ENCODE peak calls at places on chromosome 18, in four cellular contexts. One of them, this sample, is unnamed. For H3K9me3, the result is how much of the 10 kb centered on the place peaks cover.

GRCh38 chr18:77993188-77993981 is 743.7 kb downstream of the GALR1 start:
- DNase-seq in gastrocnemius medialis: no peak
- DNase-seq in ovary: no peak
- DNase-seq in endothelial cell of umbilical vein: no peak
- DNase-seq in this sample: no peak

GRCh38 chr18:8121091-8121490 is 488.1 kb upstream of the RAB12 start:
- DNase-seq in gastrocnemius medialis: no peak
- DNase-seq in endothelial cell of umbilical vein: no peak
- DNase-seq in ovary: no peak
- DNase-seq in this sample: no peak

GRCh38 chr18:69715322-69715721 is 232.4 kb downstream of the CD226 start:
- DNase-seq in gastrocnemius medialis: no peak
- DNase-seq in ovary: no peak
- DNase-seq in endothelial cell of umbilical vein: no peak
- DNase-seq in this sample: no peak

GRCh38 chr18:13471971-13472628 is 253.5 kb downstream of the LDLRAD4 start:
- DNase-seq in gastrocnemius medialis: no peak
- DNase-seq in endothelial cell of umbilical vein: no peak
- DNase-seq in ovary: no peak
- DNase-seq in this sample: no peak

GRCh38 chr18:25592804-25593360 is 240.9 kb upstream of the ZNF521 start:
- DNase-seq in ovary: no peak
- DNase-seq in endothelial cell of umbilical vein: peak
- DNase-seq in gastrocnemius medialis: no peak
- DNase-seq in this sample: no peak

GRCh38 chr18:304887-305529 is 37.2 kb upstream of the THOC1 start:
- DNase-seq in gastrocnemius medialis: no peak
- DNase-seq in ovary: no peak
- DNase-seq in endothelial cell of umbilical vein: no peak
- DNase-seq in this sample: peak

GRCh38 chr18:54004828-54005227 is 219.6 kb downstream of the MBD2 start:
- DNase-seq in endothelial cell of umbilical vein: no peak
- DNase-seq in ovary: no peak
- DNase-seq in gastrocnemius medialis: no peak
- DNase-seq in this sample: peak

GRCh38 chr18:41058351-41059125 is 896.5 kb upstream of the PIK3C3 start:
- DNase-seq in endothelial cell of umbilical vein: no peak
- DNase-seq in ovary: no peak
- DNase-seq in gastrocnemius medialis: no peak
- DNase-seq in this sample: no peak

GRCh38 chr18:80147418-80148315 is 38.6 kb downstream of the ADNP2 start:
- DNase-seq in endothelial cell of umbilical vein: peak
- DNase-seq in gastrocnemius medialis: peak
- DNase-seq in ovary: peak
- DNase-seq in this sample: peak

GRCh38 chr18:7177131-7177744 is 53.7 kb upstream of the LRRC30 start:
- DNase-seq in endothelial cell of umbilical vein: peak
- DNase-seq in ovary: peak
- DNase-seq in gastrocnemius medialis: no peak
- DNase-seq in this sample: peak

GRCh38 chr18:26745288-26745975 is 120.1 kb downstream of the AQP4 start:
- DNase-seq in ovary: no peak
- DNase-seq in endothelial cell of umbilical vein: no peak
- DNase-seq in gastrocnemius medialis: no peak
- DNase-seq in this sample: no peak

GRCh38 chr18:47990981-47991380 is 60.5 kb upstream of the SMAD2 start:
- DNase-seq in ovary: no peak
- DNase-seq in endothelial cell of umbilical vein: no peak
- DNase-seq in gastrocnemius medialis: no peak
- DNase-seq in this sample: no peak

GRCh38 chr18:48036191-48036590 is 105.7 kb upstream of the SMAD2 start:
- DNase-seq in gastrocnemius medialis: no peak
- DNase-seq in ovary: no peak
- DNase-seq in endothelial cell of umbilical vein: no peak
- DNase-seq in this sample: peak

GRCh38 chr18:32893915-32894314 is 121.1 kb upstream of the KLHL14 start:
- DNase-seq in endothelial cell of umbilical vein: no peak
- DNase-seq in gastrocnemius medialis: no peak
- DNase-seq in ovary: no peak
- DNase-seq in this sample: no peak

GRCh38 chr18:79507546-79508480 is 112.1 kb downstream of the NFATC1 start:
- DNase-seq in endothelial cell of umbilical vein: peak
- DNase-seq in ovary: peak
- DNase-seq in gastrocnemius medialis: peak
- DNase-seq in this sample: peak

GRCh38 chr18:55322176-55322735 is 265.7 kb downstream of the TCF4 start:
- DNase-seq in gastrocnemius medialis: peak
- DNase-seq in ovary: peak
- DNase-seq in endothelial cell of umbilical vein: peak
- DNase-seq in this sample: peak

GRCh38 chr18:56983275-56983992 is 163.5 kb upstream of the BOD1L2 start:
- DNase-seq in gastrocnemius medialis: no peak
- DNase-seq in ovary: no peak
- DNase-seq in endothelial cell of umbilical vein: no peak
- DNase-seq in this sample: no peak

GRCh38 chr18:27656167-27656778 is 471.2 kb upstream of the CHST9 start:
- DNase-seq in gastrocnemius medialis: no peak
- DNase-seq in endothelial cell of umbilical vein: no peak
- DNase-seq in ovary: no peak
- DNase-seq in this sample: peak

GRCh38 chr18:62556397-62556796 is 33.6 kb downstream of the ZCCHC2 start:
- DNase-seq in gastrocnemius medialis: peak
- DNase-seq in endothelial cell of umbilical vein: no peak
- DNase-seq in ovary: no peak
- DNase-seq in this sample: no peak

GRCh38 chr18:77101410-77102245 is 31.0 kb downstream of the MBP start:
- DNase-seq in gastrocnemius medialis: peak
- DNase-seq in endothelial cell of umbilical vein: peak
- DNase-seq in ovary: peak
- DNase-seq in this sample: peak

GRCh38 chr18:24050916-24051255 is 36.3 kb downstream of the TTC39C start:
- DNase-seq in ovary: no peak
- DNase-seq in gastrocnemius medialis: no peak
- DNase-seq in endothelial cell of umbilical vein: no peak
- DNase-seq in this sample: no peak

GRCh38 chr18:21496277-21496835 is 104.1 kb downstream of the ESCO1 start:
- DNase-seq in ovary: no peak
- DNase-seq in gastrocnemius medialis: no peak
- DNase-seq in endothelial cell of umbilical vein: no peak
- DNase-seq in this sample: no peak

GRCh38 chr18:27967938-27968803 is 208.8 kb downstream of the CDH2 start:
- DNase-seq in endothelial cell of umbilical vein: no peak
- DNase-seq in ovary: no peak
- DNase-seq in gastrocnemius medialis: no peak
- DNase-seq in this sample: peak

GRCh38 chr18:49127606-49128190 is 176.9 kb upstream of the SMAD7 start:
- DNase-seq in endothelial cell of umbilical vein: no peak
- DNase-seq in gastrocnemius medialis: no peak
- DNase-seq in ovary: no peak
- DNase-seq in this sample: no peak

GRCh38 chr18:3458378-3458777 is 8.4 kb downstream of the TGIF1 start:
- DNase-seq in ovary: no peak
- DNase-seq in endothelial cell of umbilical vein: no peak
- DNase-seq in gastrocnemius medialis: no peak
- DNase-seq in this sample: no peak

GRCh38 chr18:3457261-3457724 is 7.3 kb downstream of the TGIF1 start:
- DNase-seq in gastrocnemius medialis: no peak
- DNase-seq in endothelial cell of umbilical vein: no peak
- DNase-seq in ovary: no peak
- DNase-seq in this sample: no peak

GRCh38 chr18:3460823-3461398 is 10.9 kb downstream of the TGIF1 start:
- DNase-seq in ovary: no peak
- DNase-seq in gastrocnemius medialis: no peak
- DNase-seq in endothelial cell of umbilical vein: no peak
- DNase-seq in this sample: no peak

GRCh38 chr18:3461704-3462103 is 11.7 kb downstream of the TGIF1 start:
- DNase-seq in ovary: no peak
- DNase-seq in gastrocnemius medialis: no peak
- DNase-seq in endothelial cell of umbilical vein: no peak
- DNase-seq in this sample: no peak

GRCh38 chr18:3458952-3459853 is 9.2 kb downstream of the TGIF1 start:
- DNase-seq in ovary: no peak
- DNase-seq in endothelial cell of umbilical vein: peak
- DNase-seq in gastrocnemius medialis: no peak
- DNase-seq in this sample: no peak
- H3K4me3 ChIP-seq in ovary: no peak
- H3K4me3 ChIP-seq in endothelial cell of umbilical vein: no peak
- H3K4me3 ChIP-seq in gastrocnemius medialis: no peak
- H3K4me3 ChIP-seq in this sample: no peak

GRCh38 chr18:66792466-66792865 is 188.6 kb upstream of the CDH19 start:
- DNase-seq in endothelial cell of umbilical vein: peak
- DNase-seq in gastrocnemius medialis: no peak
- DNase-seq in ovary: no peak
- DNase-seq in this sample: no peak
- H3K9me3 ChIP-seq in endothelial cell of umbilical vein: under half
- H3K9me3 ChIP-seq in gastrocnemius medialis: under half
- H3K9me3 ChIP-seq in ovary: under half
- H3K9me3 ChIP-seq in this sample: under half

DNA sequence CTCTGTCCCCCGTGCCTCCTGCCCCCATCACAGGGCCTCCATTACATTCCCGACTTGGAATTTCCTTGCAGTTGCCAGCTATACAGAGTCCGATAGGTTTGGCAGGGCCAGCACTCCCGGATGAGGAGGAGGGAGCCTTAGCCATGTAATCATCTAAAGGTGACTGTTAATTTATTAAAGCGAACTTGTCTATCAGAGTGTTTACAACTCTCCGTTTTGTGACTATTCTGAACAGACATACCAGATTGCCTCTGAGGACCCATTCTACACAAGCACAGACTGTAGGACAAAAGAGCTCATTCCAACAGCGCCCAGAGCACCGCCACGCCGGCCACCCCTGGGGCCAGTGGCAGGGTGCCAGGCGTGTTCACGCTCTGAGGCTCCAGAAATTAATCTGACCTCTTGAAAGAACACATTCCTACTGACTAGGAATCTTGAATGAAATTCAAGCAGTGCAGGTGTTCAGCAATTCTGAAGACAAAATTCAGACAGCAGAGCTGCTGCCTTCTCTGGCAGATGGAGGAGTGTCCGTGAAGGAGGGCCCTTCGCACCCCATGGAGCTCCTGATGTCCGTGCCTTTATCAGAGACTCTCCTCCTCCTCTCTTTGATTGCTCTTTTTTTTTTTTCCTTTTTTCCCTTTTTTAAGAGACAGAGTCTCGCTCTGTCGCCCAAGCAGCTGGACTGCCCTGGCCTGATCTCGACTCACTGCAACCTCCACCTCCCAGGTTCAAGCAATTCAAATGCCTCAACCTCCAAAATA is 58.1 kb upstream of the RALBP1 start:
- DNase-seq in ovary: no peak
- DNase-seq in gastrocnemius medialis: no peak
- DNase-seq in endothelial cell of umbilical vein: peak
- DNase-seq in this sample: peak
- H3K4me3 ChIP-seq in ovary: no peak
- H3K4me3 ChIP-seq in gastrocnemius medialis: no peak
- H3K4me3 ChIP-seq in endothelial cell of umbilical vein: no peak
- H3K4me3 ChIP-seq in this sample: no peak

GRCh38 chr18:44409524-44409923 is 271.2 kb upstream of the SETBP1 start:
- DNase-seq in endothelial cell of umbilical vein: no peak
- DNase-seq in ovary: no peak
- DNase-seq in gastrocnemius medialis: no peak
- DNase-seq in this sample: no peak
- H3K9me3 ChIP-seq in endothelial cell of umbilical vein: under half
- H3K9me3 ChIP-seq in ovary: under half
- H3K9me3 ChIP-seq in gastrocnemius medialis: under half
- H3K9me3 ChIP-seq in this sample: under half

GRCh38 chr18:36341944-36342343 is 44.4 kb downstream of the FHOD3 start:
- DNase-seq in endothelial cell of umbilical vein: no peak
- DNase-seq in ovary: no peak
- DNase-seq in gastrocnemius medialis: no peak
- DNase-seq in this sample: no peak
- H3K4me3 ChIP-seq in endothelial cell of umbilical vein: no peak
- H3K4me3 ChIP-seq in ovary: no peak
- H3K4me3 ChIP-seq in gastrocnemius medialis: no peak
- H3K4me3 ChIP-seq in this sample: no peak

GRCh38 chr18:22658318-22658717 is 240.6 kb upstream of the CTAGE1 start:
- DNase-seq in gastrocnemius medialis: no peak
- DNase-seq in endothelial cell of umbilical vein: no peak
- DNase-seq in ovary: no peak
- DNase-seq in this sample: no peak
- H3K9me3 ChIP-seq in gastrocnemius medialis: under half
- H3K9me3 ChIP-seq in endothelial cell of umbilical vein: under half
- H3K9me3 ChIP-seq in ovary: under half
- H3K9me3 ChIP-seq in this sample: under half

GRCh38 chr18:74289137-74289536 is 2.6 kb downstream of the CYB5A start:
- DNase-seq in gastrocnemius medialis: no peak
- DNase-seq in ovary: no peak
- DNase-seq in endothelial cell of umbilical vein: no peak
- DNase-seq in this sample: no peak

GRCh38 chr18:74288730-74289129 is 3.0 kb downstream of the CYB5A start:
- DNase-seq in gastrocnemius medialis: no peak
- DNase-seq in endothelial cell of umbilical vein: no peak
- DNase-seq in ovary: peak
- DNase-seq in this sample: no peak

GRCh38 chr18:74291771-74292540 is at the start of gene CYB5A:
- DNase-seq in gastrocnemius medialis: peak
- DNase-seq in endothelial cell of umbilical vein: peak
- DNase-seq in ovary: peak
- DNase-seq in this sample: no peak

GRCh38 chr18:74290831-74291770 is 662 bp downstream of the CYB5A start:
- DNase-seq in endothelial cell of umbilical vein: no peak
- DNase-seq in gastrocnemius medialis: no peak
- DNase-seq in ovary: no peak
- DNase-seq in this sample: no peak

GRCh38 chr18:74289946-74290478 is 1.8 kb downstream of the CYB5A start:
- DNase-seq in ovary: no peak
- DNase-seq in gastrocnemius medialis: no peak
- DNase-seq in endothelial cell of umbilical vein: no peak
- DNase-seq in this sample: no peak
- H3K4me3 ChIP-seq in ovary: peak
- H3K4me3 ChIP-seq in gastrocnemius medialis: no peak
- H3K4me3 ChIP-seq in endothelial cell of umbilical vein: no peak
- H3K4me3 ChIP-seq in this sample: no peak

This sample was measured in MG63.